ENCODE peak calls at places on chromosomes 3 and 15, in nine cellular contexts. X is adrenal gland; V is psoas muscle; J is CD8-positive, alpha-beta memory T cell; L is heart left ventricle; I is heart right ventricle; C is HL-60; N is left ventricle myocardium inferior; A is endothelial cell of umbilical vein. B is an unnamed sample.

GRCh38 chr3:192904632-192905289 is 12.9 kb downstream of the MB21D2 start:
- DNase-seq in I (no peak), J (no peak), L (no peak), V (no peak), C (no peak), X (no peak), N (no peak), A (no peak), B (no peak)

GRCh38 chr15:79329186-79329611 is 18.3 kb downstream of the TMED3 start:
- DNase-seq in N (no peak), A (peak; percentile 84), C (no peak), L (no peak), V (no peak), I (no peak), X (peak; percentile 21), J (no peak), B (no peak)

GRCh38 chr15:97900006-97900405 is 60.5 kb upstream of the ARRDC4 start:
- DNase-seq in A (no peak), I (no peak), X (no peak), V (no peak), C (no peak), L (no peak), J (no peak), N (no peak), B (no peak)

GRCh38 chr3:123084738-123085237 is 18.0 kb downstream of the PDIA5 start:
- DNase-seq in N (no peak), V (no peak), C (no peak), J (no peak), I (no peak), A (no peak), X (peak; percentile 73), L (no peak), B (no peak)

GRCh38 chr3:4950351-4950784 is 28.9 kb upstream of the BHLHE40 start:
- DNase-seq in X (no peak), I (no peak), C (peak; percentile 82), N (no peak), A (no peak), V (peak; percentile 28), J (no peak), L (no peak), B (no peak)

GRCh38 chr3:107392549-107393165 is 15.4 kb downstream of the CCDC54 start:
- DNase-seq in L (no peak), X (no peak), A (no peak), I (no peak), J (no peak), N (no peak), V (no peak), C (no peak), B (no peak)

GRCh38 chr3:125144653-125145314 is 67.8 kb downstream of the SLC12A8 start:
- DNase-seq in J (no peak), C (no peak), N (no peak), V (no peak), I (no peak), X (no peak), L (no peak), A (no peak), B (no peak)

GRCh38 chr3:184466413-184466960 is 86.6 kb downstream of the CHRD start:
- DNase-seq in V (peak; percentile 34), J (no peak), A (peak; percentile 13), C (peak; percentile 31), I (peak; percentile 55), N (peak; percentile 66), X (peak; percentile 78), L (peak; percentile 67), B (no peak)

GRCh38 chr3:192449036-192449435 is 278.3 kb downstream of the FGF12 start:
- DNase-seq in C (no peak), V (no peak), I (no peak), X (no peak), L (no peak), A (no peak), J (no peak), N (no peak), B (no peak)

GRCh38 chr3:73324203-73325155 is 263.0 kb downstream of the EBLN2 start:
- DNase-seq in I (no peak), X (no peak), A (no peak), J (no peak), N (no peak), L (no peak), V (no peak), C (no peak), B (no peak)

GRCh38 chr3:24037971-24038370 is 92.9 kb downstream of the NR1D2 start:
- DNase-seq in I (no peak), J (no peak), N (no peak), A (no peak), V (no peak), C (no peak), L (no peak), X (no peak), B (no peak)

GRCh38 chr3:122392868-122393844 is 9.2 kb downstream of the FAM162A start:
- DNase-seq in X (peak; percentile 27), I (no peak), A (peak; percentile 56), L (no peak), V (no peak), J (no peak), C (peak; percentile 39), N (no peak), B (no peak)

GRCh38 chr3:4908769-4909156 is 70.5 kb upstream of the BHLHE40 start:
- DNase-seq in N (no peak), J (no peak), L (no peak), V (no peak), C (no peak), A (no peak), X (no peak), I (no peak), B (no peak)

GRCh38 chr3:57281710-57282109 is 10.8 kb downstream of the ASB14 start:
- DNase-seq in J (no peak), I (no peak), L (no peak), A (no peak), V (no peak), N (no peak), C (no peak), X (no peak), B (no peak)

GRCh38 chr3:139509631-139510030 is 29.9 kb downstream of the RBP1 start:
- DNase-seq in I (no peak), L (no peak), N (no peak), C (no peak), J (no peak), V (no peak), X (no peak), A (no peak), B (no peak)

GRCh38 chr3:188979669-188980311 is 192.0 kb upstream of the TPRG1 start:
- DNase-seq in I (no peak), C (no peak), L (no peak), A (no peak), N (no peak), V (peak; percentile 23), X (no peak), J (no peak), B (no peak)

GRCh38 chr3:100865442-100865841 is 127.8 kb downstream of the ABI3BP start:
- DNase-seq in I (no peak), X (no peak), L (no peak), N (no peak), A (peak; percentile 26), C (no peak), V (no peak), J (no peak), B (peak; percentile 42)

GRCh38 chr3:146555311-146555710 is 10.9 kb upstream of the PLSCR1 start:
- DNase-seq in J (no peak), X (no peak), A (no peak), I (no peak), L (no peak), N (no peak), V (no peak), C (no peak), B (no peak)

GRCh38 chr15:48720646-48721045 is 75.1 kb upstream of the FBN1 start:
- DNase-seq in X (no peak), A (no peak), L (no peak), I (no peak), J (no peak), C (peak; percentile 43), N (no peak), V (no peak), B (no peak)

GRCh38 chr3:40718209-40718608 is 193.4 kb downstream of the ZNF621 start:
- DNase-seq in V (no peak), I (no peak), A (no peak), L (no peak), J (no peak), C (no peak), X (no peak), N (no peak), B (no peak)

GRCh38 chr3:108391917-108392585 is 95.7 kb downstream of the HHLA2 start:
- DNase-seq in L (no peak), A (no peak), C (no peak), J (no peak), V (no peak), I (no peak), X (no peak), N (no peak), B (no peak)

GRCh38 chr3:46959169-46959515 is 17.4 kb downstream of the CCDC12 start:
- DNase-seq in A (no peak), I (no peak), L (no peak), J (no peak), C (no peak), X (no peak), V (no peak), N (no peak), B (no peak)

DNA sequence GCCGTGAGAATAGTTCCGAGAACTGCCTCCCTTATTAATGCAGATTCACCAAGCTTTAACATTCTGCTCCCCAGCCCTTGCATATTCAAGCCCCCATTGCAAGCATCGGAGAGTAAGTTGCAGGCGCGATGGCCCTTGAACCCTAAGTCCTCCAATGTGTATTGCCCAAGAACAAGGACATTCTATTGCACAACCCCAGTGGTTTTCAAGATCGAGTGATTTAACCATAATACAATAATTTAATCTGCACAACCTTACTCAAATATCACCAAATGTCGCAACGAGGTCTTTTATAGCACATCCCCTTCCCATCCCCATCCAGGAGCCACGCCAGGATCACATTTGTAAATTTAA is 21.7 kb upstream of the PLXND1 start:
- DNase-seq in N (no peak), C (no peak), I (no peak), X (no peak), J (no peak), L (no peak), A (no peak), V (no peak), B (no peak)
- H3K27ac ChIP-seq in N (peak overlapping the region; percentile 99), C (no peak overlapping the region), I (peak overlapping the region; percentile 99), X (peak overlapping the region; percentile 92), J (no peak overlapping the region), L (peak overlapping the region; percentile 99), A (peak overlapping the region; percentile 85), V (peak overlapping the region; percentile 91), B (peak overlapping the region; percentile 99)

GRCh38 chr3:3906171-3906570 is 106.9 kb downstream of the LRRN1 start:
- DNase-seq in X (no peak), N (no peak), A (no peak), J (no peak), I (no peak), L (no peak), V (no peak), C (no peak), B (no peak)
- H3K4me3 ChIP-seq in X (no peak overlapping the region), N (no peak overlapping the region), A (no peak overlapping the region), J (no peak overlapping the region), I (no peak overlapping the region), L (no peak overlapping the region), V (no peak overlapping the region), C (no peak overlapping the region), B (no peak overlapping the region)

GRCh38 chr3:65196663-65197062 is 508.9 kb upstream of the ADAMTS9 start:
- DNase-seq in J (no peak), C (no peak), L (no peak), A (no peak), I (no peak), X (no peak), V (no peak), N (no peak), B (no peak)
- H3K27ac ChIP-seq in J (no peak overlapping the region), C (no peak overlapping the region), L (no peak overlapping the region), A (no peak overlapping the region), I (no peak overlapping the region), X (no peak overlapping the region), V (no peak overlapping the region), N (no peak overlapping the region), B (no peak overlapping the region)

GRCh38 chr3:114442251-114442650 is 148.4 kb downstream of the TIGIT start:
- DNase-seq in N (no peak), A (peak; percentile 48), L (no peak), C (no peak), V (no peak), X (peak; percentile 50), J (no peak), I (no peak), B (no peak)
- H3K4me3 ChIP-seq in N (no peak overlapping the region), A (no peak overlapping the region), L (no peak overlapping the region), C (no peak overlapping the region), V (no peak overlapping the region), X (no peak overlapping the region), J (no peak overlapping the region), I (no peak overlapping the region), B (no peak overlapping the region)